ENCODE peak calls at places on chromosomes 16 and 17, in five cellular contexts. I, G, M, D and V are unnamed samples.

GRCh38 chr17:278055-279028 is 74.3 kb downstream of the RPH3AL start:
- DNase-seq in M (no peak), I (no peak), D (no peak), G (no peak), V (no peak)

GRCh38 chr16:22962905-22963304 is 148.9 kb downstream of the HS3ST2 start:
- DNase-seq in D (no peak), G (no peak), M (no peak), I (no peak), V (no peak)

GRCh38 chr17:72266099-72266852 is 145.5 kb downstream of the SOX9 start:
- DNase-seq in M (no peak), I (no peak), G (no peak), D (no peak), V (no peak)

GRCh38 chr16:23510154-23510914 is at the start of gene GGA2:
- DNase-seq in D (peak), G (peak), M (peak), I (no peak), V (peak)

GRCh38 chr16:50204426-50205108 is 51.5 kb downstream of the TENT4B start:
- DNase-seq in G (no peak), M (no peak), I (no peak), D (no peak), V (peak)

GRCh38 chr17:5425826-5426225 is 5.8 kb downstream of the RPAIN start:
- DNase-seq in M (no peak), I (no peak), G (no peak), D (no peak), V (no peak)

GRCh38 chr17:7380855-7381683 is at the start of gene TNK1:
- DNase-seq in G (no peak), D (no peak), I (no peak), M (peak), V (no peak)

GRCh38 chr17:81279278-81280073 is 15.6 kb downstream of the SLC38A10 start:
- DNase-seq in M (no peak), G (no peak), D (no peak), I (no peak), V (no peak)

GRCh38 chr16:49776085-49776501 is 79.8 kb downstream of the ZNF423 start:
- DNase-seq in I (no peak), G (no peak), M (peak), D (peak), V (no peak)

GRCh38 chr17:82051776-82052637 is at the start of the genes GPS1 and RFNG:
- DNase-seq in M (peak), D (peak), I (no peak), G (peak), V (peak)

GRCh38 chr17:67365762-67366192 is 600 bp downstream of the PSMD12 start:
- DNase-seq in D (peak), G (no peak), I (no peak), M (no peak), V (peak)

GRCh38 chr16:85304337-85304736 is 192.1 kb upstream of the CIBAR2 start:
- DNase-seq in D (no peak), M (no peak), I (no peak), G (no peak), V (no peak)

GRCh38 chr16:65782537-65783290 is 583.8 kb upstream of the CDH5 start:
- DNase-seq in I (no peak), M (no peak), G (no peak), D (peak), V (peak)

GRCh38 chr17:54435966-54436365 is 464.7 kb upstream of the TOM1L1 start:
- DNase-seq in G (no peak), I (no peak), D (no peak), M (no peak), V (no peak)

GRCh38 chr17:74763565-74764387 is 12.4 kb downstream of the NAT9 start:
- DNase-seq in M (no peak), D (no peak), I (no peak), G (no peak), V (no peak)

GRCh38 chr16:11258553-11259287 is 2.7 kb upstream of the SOCS1 start:
- DNase-seq in D (no peak), I (no peak), M (peak), G (no peak), V (peak)

GRCh38 chr17:74218436-74218835 is 5.1 kb downstream of the TTYH2 start:
- DNase-seq in M (no peak), G (no peak), I (no peak), D (no peak), V (no peak)

GRCh38 chr16:46648656-46649055 is 27.5 kb upstream of the SHCBP1 start:
- DNase-seq in G (no peak), M (no peak), D (no peak), I (no peak), V (no peak)

GRCh38 chr17:56029980-56030624 is 123.2 kb upstream of the ANKFN1 start:
- DNase-seq in M (no peak), I (no peak), D (no peak), G (no peak), V (no peak)

GRCh38 chr17:319266-319665 is 33.3 kb downstream of the RPH3AL start:
- DNase-seq in D (no peak), I (no peak), G (no peak), M (peak), V (no peak)

GRCh38 chr17:1294157-1294717 is 14.8 kb downstream of the TRARG1 start:
- DNase-seq in D (no peak), G (peak), M (no peak), I (no peak), V (no peak)

GRCh38 chr16:2467301-2468141 is 3.6 kb upstream of the NTN3 start:
- DNase-seq in I (no peak), D (peak), G (no peak), M (peak), V (peak)

GRCh38 chr17:77873518-77874302 is 84.8 kb upstream of the TNRC6C start:
- DNase-seq in D (no peak), I (no peak), M (no peak), G (no peak), V (no peak)

GRCh38 chr16:84995666-84996065 is 15.7 kb downstream of the ZDHHC7 start:
- DNase-seq in M (peak), D (no peak), G (no peak), I (no peak), V (no peak)

GRCh38 chr17:45651145-45651713 is 132.9 kb upstream of the CRHR1 start:
- DNase-seq in I (no peak), M (no peak), D (no peak), G (no peak), V (no peak)

GRCh38 chr17:410674-411401 is 58.2 kb upstream of the RPH3AL start:
- DNase-seq in D (peak), M (no peak), G (peak), I (no peak), V (peak)

GRCh38 chr16:68190745-68191510 is 45.0 kb downstream of the ESRP2 start:
- DNase-seq in G (no peak), M (no peak), I (no peak), D (no peak), V (no peak)

GRCh38 chr17:57697891-57698708 is 47.0 kb downstream of the CCDC182 start:
- DNase-seq in D (no peak), M (no peak), G (no peak), I (no peak), V (no peak)

GRCh38 chr16:57970971-57971370 is at the start of gene CNGB1:
- DNase-seq in M (peak), G (no peak), I (no peak), D (no peak), V (no peak)

GRCh38 chr16:12617401-12617819 is 186.3 kb downstream of the CPPED1 start:
- DNase-seq in G (no peak), D (no peak), I (no peak), M (no peak), V (no peak)

GRCh38 chr17:49616086-49616485 is 40.4 kb downstream of the NXPH3 start:
- DNase-seq in M (no peak), D (no peak), G (no peak), I (no peak), V (no peak)

GRCh38 chr17:19867094-19867653 is 562 bp downstream of the ULK2 start:
- DNase-seq in G (peak), M (peak), I (no peak), D (peak), V (peak)

GRCh38 chr17:14594690-14595089 is 293.8 kb downstream of the HS3ST3B1 start:
- DNase-seq in G (no peak), D (no peak), I (no peak), M (no peak), V (no peak)

GRCh38 chr17:20225162-20226115 is 216.3 kb downstream of the SPECC1 start:
- DNase-seq in M (no peak), D (no peak), I (no peak), G (no peak), V (peak)

GRCh38 chr17:62680541-62681052 is 53.1 kb downstream of the MRC2 start:
- DNase-seq in I (no peak), M (no peak), D (no peak), G (no peak), V (no peak)

GRCh38 chr16:27549607-27549856 is 181 bp downstream of the GTF3C1 start:
- DNase-seq in G (no peak), M (no peak), I (no peak), D (no peak), V (no peak)

GRCh38 chr17:42704495-42705494 is 22.5 kb downstream of the CNTNAP1 start:
- DNase-seq in D (no peak), I (peak), M (no peak), G (no peak), V (no peak)

GRCh38 chr17:40915721-40916256 is 21.7 kb downstream of the KRT23 start:
- DNase-seq in D (peak), I (no peak), M (no peak), G (no peak), V (no peak)

GRCh38 chr16:89049484-89050118 is 44.1 kb upstream of the ACSF3 start:
- DNase-seq in D (no peak), I (no peak), G (no peak), M (peak), V (no peak)